ENCODE peak calls at places on chromosomes 12 and 14, in nine cellular contexts. One of them, this sample, is unnamed.

GRCh38 chr14:43090380-43090779 is 1416.7 kb downstream of the FSCB start:
- DNase-seq in kidney tubule cell: no peak
- DNase-seq in GM06990: no peak
- DNase-seq in Panc1: no peak
- DNase-seq in tibial artery: no peak
- DNase-seq in T-helper 17 cell: no peak
- DNase-seq in RPMI8226: no peak
- DNase-seq in mesenchymal stem cell: no peak
- DNase-seq in endodermal cell: no peak
- DNase-seq in this sample: no peak

GRCh38 chr14:58738189-58738836 is 100.6 kb downstream of the DACT1 start:
- DNase-seq in kidney tubule cell: peak
- DNase-seq in GM06990: no peak
- DNase-seq in Panc1: no peak
- DNase-seq in tibial artery: no peak
- DNase-seq in T-helper 17 cell: no peak
- DNase-seq in RPMI8226: no peak
- DNase-seq in mesenchymal stem cell: peak
- DNase-seq in endodermal cell: no peak
- DNase-seq in this sample: no peak

GRCh38 chr12:24854908-24855307 is 94.0 kb downstream of the BCAT1 start:
- DNase-seq in kidney tubule cell: no peak
- DNase-seq in GM06990: no peak
- DNase-seq in Panc1: no peak
- DNase-seq in tibial artery: no peak
- DNase-seq in T-helper 17 cell: no peak
- DNase-seq in RPMI8226: no peak
- DNase-seq in mesenchymal stem cell: peak
- DNase-seq in endodermal cell: no peak
- DNase-seq in this sample: no peak

GRCh38 chr12:48681416-48681737 is 661 bp downstream of the KANSL2 start:
- DNase-seq in kidney tubule cell: peak
- DNase-seq in GM06990: no peak
- DNase-seq in Panc1: no peak
- DNase-seq in tibial artery: no peak
- DNase-seq in T-helper 17 cell: no peak
- DNase-seq in RPMI8226: peak
- DNase-seq in mesenchymal stem cell: no peak
- DNase-seq in endodermal cell: no peak
- DNase-seq in this sample: no peak

GRCh38 chr12:40106202-40106533 is 287 bp upstream of the SLC2A13 start:
- DNase-seq in kidney tubule cell: no peak
- DNase-seq in GM06990: no peak
- DNase-seq in Panc1: no peak
- DNase-seq in tibial artery: no peak
- DNase-seq in T-helper 17 cell: no peak
- DNase-seq in RPMI8226: no peak
- DNase-seq in mesenchymal stem cell: no peak
- DNase-seq in endodermal cell: no peak
- DNase-seq in this sample: no peak

GRCh38 chr14:75334191-75335051 is 55.8 kb downstream of the FOS start:
- DNase-seq in kidney tubule cell: peak
- DNase-seq in GM06990: peak
- DNase-seq in Panc1: no peak
- DNase-seq in tibial artery: no peak
- DNase-seq in T-helper 17 cell: peak
- DNase-seq in RPMI8226: peak
- DNase-seq in mesenchymal stem cell: peak
- DNase-seq in endodermal cell: no peak
- DNase-seq in this sample: no peak

GRCh38 chr14:50062438-50063039 is 53.8 kb downstream of the VCPKMT start:
- DNase-seq in kidney tubule cell: peak
- DNase-seq in GM06990: no peak
- DNase-seq in Panc1: no peak
- DNase-seq in tibial artery: no peak
- DNase-seq in T-helper 17 cell: peak
- DNase-seq in RPMI8226: peak
- DNase-seq in mesenchymal stem cell: peak
- DNase-seq in endodermal cell: peak
- DNase-seq in this sample: no peak

GRCh38 chr14:87935895-87936294 is 57.1 kb downstream of the GALC start:
- DNase-seq in kidney tubule cell: no peak
- DNase-seq in GM06990: no peak
- DNase-seq in Panc1: no peak
- DNase-seq in tibial artery: no peak
- DNase-seq in T-helper 17 cell: no peak
- DNase-seq in RPMI8226: no peak
- DNase-seq in mesenchymal stem cell: no peak
- DNase-seq in endodermal cell: no peak
- DNase-seq in this sample: no peak

GRCh38 chr12:47356129-47356622 is 276.4 kb upstream of the AMIGO2 start:
- DNase-seq in kidney tubule cell: peak
- DNase-seq in GM06990: peak
- DNase-seq in Panc1: no peak
- DNase-seq in tibial artery: no peak
- DNase-seq in T-helper 17 cell: no peak
- DNase-seq in RPMI8226: no peak
- DNase-seq in mesenchymal stem cell: no peak
- DNase-seq in endodermal cell: no peak
- DNase-seq in this sample: no peak

GRCh38 chr12:112848338-112848715 is 56.8 kb downstream of the RPH3A start:
- DNase-seq in kidney tubule cell: no peak
- DNase-seq in GM06990: no peak
- DNase-seq in Panc1: no peak
- DNase-seq in tibial artery: no peak
- DNase-seq in T-helper 17 cell: no peak
- DNase-seq in RPMI8226: no peak
- DNase-seq in mesenchymal stem cell: no peak
- DNase-seq in endodermal cell: no peak
- DNase-seq in this sample: no peak

GRCh38 chr12:30896461-30896860 is 30.1 kb upstream of the TSPAN11 start:
- DNase-seq in kidney tubule cell: peak
- DNase-seq in GM06990: no peak
- DNase-seq in Panc1: no peak
- DNase-seq in tibial artery: no peak
- DNase-seq in T-helper 17 cell: no peak
- DNase-seq in RPMI8226: no peak
- DNase-seq in mesenchymal stem cell: peak
- DNase-seq in endodermal cell: no peak
- DNase-seq in this sample: no peak

GRCh38 chr14:88856786-88857366 is 32.4 kb downstream of the TTC8 start:
- DNase-seq in kidney tubule cell: no peak
- DNase-seq in GM06990: no peak
- DNase-seq in Panc1: no peak
- DNase-seq in tibial artery: no peak
- DNase-seq in T-helper 17 cell: no peak
- DNase-seq in RPMI8226: no peak
- DNase-seq in mesenchymal stem cell: peak
- DNase-seq in endodermal cell: no peak
- DNase-seq in this sample: no peak

GRCh38 chr12:105279460-105280056 is 43.6 kb upstream of the APPL2 start:
- DNase-seq in kidney tubule cell: peak
- DNase-seq in GM06990: peak
- DNase-seq in Panc1: no peak
- DNase-seq in tibial artery: no peak
- DNase-seq in T-helper 17 cell: no peak
- DNase-seq in RPMI8226: peak
- DNase-seq in mesenchymal stem cell: no peak
- DNase-seq in endodermal cell: peak
- DNase-seq in this sample: peak

GRCh38 chr12:130161261-130162231 is 718 bp upstream of the FZD10 start:
- DNase-seq in kidney tubule cell: peak
- DNase-seq in GM06990: no peak
- DNase-seq in Panc1: no peak
- DNase-seq in tibial artery: peak
- DNase-seq in T-helper 17 cell: no peak
- DNase-seq in RPMI8226: peak
- DNase-seq in mesenchymal stem cell: no peak
- DNase-seq in endodermal cell: peak
- DNase-seq in this sample: peak

GRCh38 chr14:54182419-54183040 is 214.3 kb upstream of the CDKN3 start:
- DNase-seq in kidney tubule cell: peak
- DNase-seq in GM06990: no peak
- DNase-seq in Panc1: no peak
- DNase-seq in tibial artery: no peak
- DNase-seq in T-helper 17 cell: no peak
- DNase-seq in RPMI8226: no peak
- DNase-seq in mesenchymal stem cell: peak
- DNase-seq in endodermal cell: no peak
- DNase-seq in this sample: no peak

GRCh38 chr12:110689601-110690430 is 901 bp upstream of the HVCN1 start:
- DNase-seq in kidney tubule cell: no peak
- DNase-seq in GM06990: peak
- DNase-seq in Panc1: no peak
- DNase-seq in tibial artery: peak
- DNase-seq in T-helper 17 cell: peak
- DNase-seq in RPMI8226: no peak
- DNase-seq in mesenchymal stem cell: no peak
- DNase-seq in endodermal cell: peak
- DNase-seq in this sample: peak

GRCh38 chr12:114746297-114747074 is 62.5 kb upstream of the TBX3 start:
- DNase-seq in kidney tubule cell: no peak
- DNase-seq in GM06990: no peak
- DNase-seq in Panc1: no peak
- DNase-seq in tibial artery: no peak
- DNase-seq in T-helper 17 cell: no peak
- DNase-seq in RPMI8226: no peak
- DNase-seq in mesenchymal stem cell: no peak
- DNase-seq in endodermal cell: no peak
- DNase-seq in this sample: no peak

GRCh38 chr12:74770552-74770951 is 232.9 kb downstream of the ATXN7L3B start:
- DNase-seq in kidney tubule cell: no peak
- DNase-seq in GM06990: no peak
- DNase-seq in Panc1: no peak
- DNase-seq in tibial artery: no peak
- DNase-seq in T-helper 17 cell: no peak
- DNase-seq in RPMI8226: no peak
- DNase-seq in mesenchymal stem cell: no peak
- DNase-seq in endodermal cell: no peak
- DNase-seq in this sample: no peak

GRCh38 chr12:20257311-20257710 is 111.0 kb upstream of the PDE3A start:
- DNase-seq in kidney tubule cell: no peak
- DNase-seq in GM06990: no peak
- DNase-seq in Panc1: no peak
- DNase-seq in tibial artery: no peak
- DNase-seq in T-helper 17 cell: no peak
- DNase-seq in RPMI8226: no peak
- DNase-seq in mesenchymal stem cell: no peak
- DNase-seq in endodermal cell: no peak
- DNase-seq in this sample: no peak

GRCh38 chr12:116459921-116460666 is 99.1 kb upstream of the MAP1LC3B2 start:
- DNase-seq in kidney tubule cell: peak
- DNase-seq in GM06990: no peak
- DNase-seq in Panc1: no peak
- DNase-seq in tibial artery: no peak
- DNase-seq in T-helper 17 cell: no peak
- DNase-seq in RPMI8226: no peak
- DNase-seq in mesenchymal stem cell: no peak
- DNase-seq in endodermal cell: no peak
- DNase-seq in this sample: no peak

GRCh38 chr12:52380271-52380694 is 5.2 kb downstream of the KRT84 start:
- DNase-seq in kidney tubule cell: peak
- DNase-seq in GM06990: no peak
- DNase-seq in Panc1: no peak
- DNase-seq in tibial artery: no peak
- DNase-seq in T-helper 17 cell: no peak
- DNase-seq in RPMI8226: peak
- DNase-seq in mesenchymal stem cell: peak
- DNase-seq in endodermal cell: peak
- DNase-seq in this sample: peak

GRCh38 chr12:109779382-109779781 is 53.8 kb downstream of the TRPV4 start:
- DNase-seq in kidney tubule cell: no peak
- DNase-seq in GM06990: no peak
- DNase-seq in Panc1: no peak
- DNase-seq in tibial artery: no peak
- DNase-seq in T-helper 17 cell: no peak
- DNase-seq in RPMI8226: peak
- DNase-seq in mesenchymal stem cell: peak
- DNase-seq in endodermal cell: no peak
- DNase-seq in this sample: peak

GRCh38 chr12:124442772-124443445 is 124.5 kb downstream of the NCOR2 start:
- DNase-seq in kidney tubule cell: no peak
- DNase-seq in GM06990: no peak
- DNase-seq in Panc1: no peak
- DNase-seq in tibial artery: no peak
- DNase-seq in T-helper 17 cell: no peak
- DNase-seq in RPMI8226: no peak
- DNase-seq in mesenchymal stem cell: no peak
- DNase-seq in endodermal cell: no peak
- DNase-seq in this sample: no peak

GRCh38 chr14:74959596-74960180 is 4.3 kb upstream of the PGF start:
- DNase-seq in kidney tubule cell: no peak
- DNase-seq in GM06990: no peak
- DNase-seq in Panc1: no peak
- DNase-seq in tibial artery: no peak
- DNase-seq in T-helper 17 cell: no peak
- DNase-seq in RPMI8226: no peak
- DNase-seq in mesenchymal stem cell: no peak
- DNase-seq in endodermal cell: no peak
- DNase-seq in this sample: no peak

GRCh38 chr14:47332099-47332498 is 343.3 kb downstream of the MDGA2 start:
- DNase-seq in kidney tubule cell: peak
- DNase-seq in GM06990: no peak
- DNase-seq in Panc1: no peak
- DNase-seq in tibial artery: no peak
- DNase-seq in T-helper 17 cell: no peak
- DNase-seq in RPMI8226: no peak
- DNase-seq in mesenchymal stem cell: no peak
- DNase-seq in endodermal cell: no peak
- DNase-seq in this sample: no peak

This sample was measured in H9.